ENCODE peak calls at places on chromosomes 5 and 9, in four cellular contexts. A is pancreas, K is psoas muscle, E is right lobe of liver. C is an unnamed sample.

GRCh38 chr9:133576591-133577462 is 32.4 kb downstream of the FAM163B start:
- DNase-seq in K (no peak), A (no peak), E (no peak), C (no peak)

GRCh38 chr9:72952914-72953313 is at the start of gene ALDH1A1:
- DNase-seq in E (peak; percentile 59), K (no peak), A (no peak), C (peak; percentile 51)

GRCh38 chr5:156329197-156329611 is 2.2 kb downstream of the SGCD start:
- DNase-seq in E (no peak), A (no peak), K (peak; percentile 73), C (no peak)

GRCh38 chr5:164475339-164475977 is 970.0 kb downstream of the MAT2B start:
- DNase-seq in K (no peak), A (no peak), E (no peak), C (no peak)

GRCh38 chr9:137410891-137411249 is 12.1 kb downstream of the EXD3 start:
- DNase-seq in A (no peak), E (no peak), K (no peak), C (peak; percentile 55)

GRCh38 chr9:117744856-117745389 is 40.7 kb downstream of the TLR4 start:
- DNase-seq in A (peak; percentile 47), E (no peak), K (peak; percentile 54), C (no peak)

GRCh38 chr5:1338518-1339070 is 6.3 kb downstream of the CLPTM1L start:
- DNase-seq in A (peak; percentile 56), K (peak; percentile 39), E (no peak), C (no peak)

GRCh38 chr5:80372780-80373179 is 35.1 kb upstream of the ZFYVE16 start:
- DNase-seq in E (no peak), A (no peak), K (no peak), C (no peak)

GRCh38 chr9:124818431-124819281 is 34.6 kb upstream of the WDR38 start:
- DNase-seq in K (no peak), E (peak; percentile 51), A (no peak), C (no peak)

GRCh38 chr9:128033609-128034008 is 33.5 kb downstream of the NAIF1 start:
- DNase-seq in E (no peak), K (no peak), A (no peak), C (peak; percentile 40)

GRCh38 chr9:6644346-6645152 is 980 bp downstream of the GLDC start:
- DNase-seq in E (no peak), K (no peak), A (no peak), C (no peak)

GRCh38 chr5:158484968-158485367 is 614.7 kb downstream of the EBF1 start:
- DNase-seq in A (no peak), K (no peak), E (no peak), C (no peak)

GRCh38 chr5:157857821-157858526 is 971 bp downstream of the CLINT1 start:
- DNase-seq in K (no peak), E (no peak), A (no peak), C (no peak)

GRCh38 chr5:164498393-164498792 is 993.0 kb downstream of the MAT2B start:
- DNase-seq in A (no peak), E (no peak), K (no peak), C (no peak)

GRCh38 chr5:32254987-32255900 is 57.5 kb downstream of the MTMR12 start:
- DNase-seq in K (no peak), A (no peak), E (no peak), C (no peak)

GRCh38 chr5:17069995-17070405 is 133.9 kb upstream of the MYO10 start:
- DNase-seq in E (no peak), A (no peak), K (no peak), C (peak; percentile 74)

GRCh38 chr5:67146574-67146973 is 50.0 kb downstream of the CD180 start:
- DNase-seq in K (no peak), A (no peak), E (no peak), C (no peak)

GRCh38 chr9:6896562-6896961 is 138.8 kb downstream of the KDM4C start:
- DNase-seq in A (no peak), K (no peak), E (no peak), C (no peak)

GRCh38 chr9:136312436-136312835 is 8.5 kb upstream of the CCDC187 start:
- DNase-seq in E (no peak), A (peak; percentile 76), K (no peak), C (no peak)

GRCh38 chr5:77076961-77077820 is 9.9 kb downstream of the ZBED3 start:
- DNase-seq in K (peak; percentile 83), A (peak; percentile 83), E (peak; percentile 73), C (peak; percentile 74)

GRCh38 chr5:1513326-1514026 is 10.3 kb downstream of the LPCAT1 start:
- DNase-seq in E (peak; percentile 56), A (no peak), K (peak; percentile 30), C (peak; percentile 0)

GRCh38 chr5:34652916-34653315 is 3.2 kb upstream of the RAI14 start:
- DNase-seq in E (no peak), K (no peak), A (no peak), C (no peak)
- TF ChIP-seq CTCF in E (no peak), K (no peak), A (no peak), C (no peak)

DNA sequence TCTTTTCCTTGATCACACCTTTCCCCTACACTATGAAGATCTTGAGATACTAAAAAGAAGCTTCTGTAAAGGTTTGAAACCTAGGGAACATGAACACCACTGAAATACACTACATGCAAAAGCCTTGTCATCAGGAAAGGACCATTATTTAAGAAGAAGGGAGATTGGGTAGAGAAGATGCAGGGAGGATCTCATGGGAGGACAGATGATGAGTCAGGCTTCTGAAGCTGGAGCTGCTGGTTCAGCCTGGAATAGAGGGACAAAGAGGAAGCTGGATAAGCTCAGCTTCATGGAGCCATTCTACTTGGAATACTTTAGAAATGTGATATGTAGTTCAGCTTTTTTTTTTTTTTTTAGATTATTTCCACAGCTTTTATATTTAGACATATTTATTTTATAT is 169.8 kb downstream of the MAN2A1 start:
- DNase-seq in K (no peak), E (no peak), A (no peak), C (no peak)
- H3K36me3 ChIP-seq in K (peaks cover 92% of the 10 kb centered on the region), E (no peaks in the 10 kb centered on the region), A (no peaks in the 10 kb centered on the region), C (no peaks in the 10 kb centered on the region)

DNA sequence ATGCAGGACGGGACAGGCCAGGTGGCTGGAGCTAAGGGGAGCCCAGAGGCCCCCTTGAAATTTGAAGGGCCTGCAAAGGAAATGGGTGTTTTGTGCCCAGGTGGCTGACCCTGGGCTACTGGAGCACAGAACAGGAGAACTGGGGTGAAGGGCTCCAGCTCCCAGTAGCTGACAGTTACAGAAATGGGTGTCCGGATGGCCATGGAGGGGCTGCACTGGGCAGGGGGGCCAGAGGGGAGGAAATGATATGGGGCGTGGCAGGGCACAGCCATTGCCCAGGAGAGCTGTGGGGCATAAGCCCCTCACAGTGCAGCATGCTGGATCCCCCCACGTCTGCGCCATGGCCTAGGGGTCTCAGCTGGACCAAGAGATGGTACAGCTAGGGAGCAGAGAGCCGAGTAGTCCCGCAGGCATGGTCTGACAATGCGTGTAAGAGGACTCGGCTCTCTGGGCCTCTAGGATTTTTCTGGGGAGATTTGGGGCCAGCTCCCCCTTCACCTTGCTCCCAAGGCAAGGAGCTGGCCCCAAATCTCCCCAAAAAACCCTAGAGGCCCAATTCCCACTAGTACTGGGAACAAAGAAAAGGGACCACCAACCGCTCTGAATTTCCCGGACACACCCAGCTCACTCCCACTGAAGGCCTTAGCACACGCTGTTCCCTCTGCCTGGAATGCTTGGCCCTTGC is 7.9 kb upstream of the CARD19 start:
- DNase-seq in A (peak; percentile 35), E (peak; percentile 19), K (no peak), C (peak; percentile 20)
- H3K9me3 ChIP-seq in A (no peaks in the 10 kb centered on the region), E (no peaks in the 10 kb centered on the region), K (peaks cover 6% of the 10 kb centered on the region), C (no peaks in the 10 kb centered on the region)

GRCh38 chr9:126989847-126990821 is 75.6 kb downstream of the RALGPS1 start:
- DNase-seq in A (no peak), E (no peak), K (peak; percentile 81), C (peak; percentile 56)
- TF ChIP-seq CTCF in A (no peak), E (no peak), K (no peak), C (no peak)

DNA sequence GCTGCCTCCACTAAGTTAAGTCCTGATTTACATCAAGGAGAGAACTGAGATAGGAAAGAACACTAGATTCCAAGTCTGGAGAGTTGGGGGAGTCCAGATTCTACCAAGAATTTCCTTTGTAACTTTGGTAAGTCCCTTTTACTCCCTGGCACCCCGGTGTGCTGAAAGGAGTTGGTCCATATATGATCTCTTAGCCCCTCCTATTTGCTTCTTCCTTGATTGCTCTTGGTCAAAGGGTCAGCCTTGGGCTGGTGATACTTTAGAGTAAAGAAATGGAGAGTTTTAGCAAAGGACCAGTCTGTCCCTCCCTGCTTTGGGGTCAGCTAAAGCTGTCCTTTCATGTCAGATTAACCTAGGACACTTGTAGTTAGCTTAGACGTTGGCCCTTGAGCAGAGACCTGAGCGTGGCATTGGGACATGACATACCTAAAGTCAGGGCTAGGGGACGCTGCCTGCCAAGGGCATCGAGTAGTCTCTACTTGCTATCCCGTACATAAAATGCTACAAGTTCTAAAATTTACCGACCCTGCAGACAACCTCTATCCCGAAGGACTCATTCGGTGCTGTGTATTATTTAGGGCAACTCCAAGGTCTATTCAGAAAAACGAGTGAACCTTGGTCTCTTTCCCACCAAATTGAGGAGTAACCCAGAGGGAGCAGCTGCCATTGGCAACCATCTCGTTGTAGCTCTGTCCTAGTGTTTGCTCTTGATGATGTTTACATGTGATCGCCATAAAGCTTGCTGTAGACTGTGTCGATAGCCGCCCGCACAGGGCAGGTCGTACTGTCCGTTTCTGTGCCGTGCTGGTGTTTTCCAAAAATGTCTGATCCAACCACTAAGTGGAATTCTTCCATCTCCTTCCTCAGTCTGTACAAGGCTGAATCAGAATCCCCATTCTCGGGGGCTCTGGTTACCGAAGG is 94.3 kb downstream of the PDE6A start:
- DNase-seq in A (no peak), K (no peak), E (no peak), C (peak; percentile 80)
- H3K36me3 ChIP-seq in A (no peaks in the 10 kb centered on the region), K (peaks cover 52% of the 10 kb centered on the region), E (no peaks in the 10 kb centered on the region), C (peaks cover 11% of the 10 kb centered on the region)